ENCODE peak calls at places on chromosome 11, in seven cellular contexts. N, L, M, I, O, Y and Q are unnamed samples.

GRCh38 chr11:64858467-64859401 is 14.3 kb upstream of the CDC42BPG start:
- DNase-seq in N (no peak), L (no peak), M (no peak), I (no peak), O (peak), Y (peak), Q (no peak)

GRCh38 chr11:72634472-72635095 is 39.6 kb downstream of the PDE2A start:
- DNase-seq in N (no peak), L (no peak), M (no peak), I (no peak), O (peak), Y (no peak), Q (no peak)

GRCh38 chr11:66546966-66547661 is 411 bp downstream of the ACTN3 start:
- DNase-seq in N (peak), L (no peak), M (no peak), I (no peak), O (no peak), Y (no peak), Q (no peak)

GRCh38 chr11:127345819-127346459 is 345.4 kb upstream of the KIRREL3 start:
- DNase-seq in N (peak), L (no peak), M (peak), I (peak), O (peak), Y (no peak), Q (no peak)

GRCh38 chr11:111833524-111833923 is 37.9 kb downstream of the ALG9 start:
- DNase-seq in N (no peak), L (no peak), M (no peak), I (peak), O (no peak), Y (no peak), Q (no peak)

GRCh38 chr11:43987384-43988039 is 45.1 kb downstream of the C11orf96 start:
- DNase-seq in N (no peak), L (peak), M (peak), I (peak), O (peak), Y (no peak), Q (no peak)

GRCh38 chr11:118417801-118418200 is 16.4 kb downstream of the ATP5MG start:
- DNase-seq in N (no peak), L (no peak), M (no peak), I (no peak), O (no peak), Y (no peak), Q (no peak)

GRCh38 chr11:69259072-69259471 is 34.9 kb upstream of the MYEOV start:
- DNase-seq in N (no peak), L (no peak), M (no peak), I (no peak), O (no peak), Y (no peak), Q (no peak)

GRCh38 chr11:118610773-118611432 is 3.5 kb downstream of the PHLDB1 start:
- DNase-seq in N (no peak), L (peak), M (peak), I (peak), O (peak), Y (peak), Q (no peak)

GRCh38 chr11:69339041-69339733 is 45.2 kb downstream of the MYEOV start:
- DNase-seq in N (no peak), L (peak), M (no peak), I (no peak), O (no peak), Y (no peak), Q (no peak)

GRCh38 chr11:69243496-69244200 is 50.3 kb upstream of the MYEOV start:
- DNase-seq in N (no peak), L (no peak), M (no peak), I (no peak), O (peak), Y (no peak), Q (no peak)

GRCh38 chr11:45918331-45918941 is 759 bp upstream of the PEX16 start:
- DNase-seq in N (peak), L (peak), M (peak), I (peak), O (peak), Y (peak), Q (no peak)

GRCh38 chr11:75955443-75955842 is 140.4 kb downstream of the UVRAG start:
- DNase-seq in N (no peak), L (no peak), M (no peak), I (no peak), O (no peak), Y (no peak), Q (no peak)

GRCh38 chr11:60835472-60835871 is 6.4 kb upstream of the CCDC86 start:
- DNase-seq in N (no peak), L (no peak), M (peak), I (no peak), O (no peak), Y (no peak), Q (no peak)

GRCh38 chr11:109304159-109304558 is 117.8 kb upstream of the C11orf87 start:
- DNase-seq in N (no peak), L (no peak), M (peak), I (peak), O (no peak), Y (no peak), Q (no peak)

GRCh38 chr11:45273509-45273908 is 12.6 kb downstream of the SYT13 start:
- DNase-seq in N (no peak), L (no peak), M (no peak), I (no peak), O (no peak), Y (no peak), Q (no peak)

GRCh38 chr11:70104419-70104818 is 26.3 kb downstream of the ANO1 start:
- DNase-seq in N (no peak), L (no peak), M (no peak), I (peak), O (no peak), Y (no peak), Q (no peak)

GRCh38 chr11:68954970-68955958 is 25.5 kb downstream of the MRGPRD start:
- DNase-seq in N (no peak), L (peak), M (peak), I (no peak), O (peak), Y (no peak), Q (no peak)

GRCh38 chr11:10709299-10710086 is 15.9 kb upstream of the IRAG1 start:
- DNase-seq in N (no peak), L (no peak), M (peak), I (no peak), O (no peak), Y (no peak), Q (no peak)

GRCh38 chr11:44886765-44887164 is 63.9 kb downstream of the TP53I11 start:
- DNase-seq in N (no peak), L (no peak), M (peak), I (peak), O (no peak), Y (no peak), Q (no peak)

GRCh38 chr11:18522388-18522787 is 4.4 kb downstream of the TSG101 start:
- DNase-seq in N (no peak), L (no peak), M (no peak), I (peak), O (no peak), Y (no peak), Q (no peak)

GRCh38 chr11:70038034-70038834 is 39.9 kb upstream of the ANO1 start:
- DNase-seq in N (no peak), L (no peak), M (no peak), I (no peak), O (no peak), Y (no peak), Q (no peak)

GRCh38 chr11:67117667-67118058 is 1.4 kb upstream of the KDM2A start:
- DNase-seq in N (no peak), L (no peak), M (no peak), I (peak), O (peak), Y (peak), Q (no peak)

GRCh38 chr11:128908391-128909246 is 17.5 kb downstream of the KCNJ5 start:
- DNase-seq in N (no peak), L (peak), M (peak), I (peak), O (peak), Y (no peak), Q (no peak)

GRCh38 chr11:57458060-57458409 is 2.3 kb upstream of the RTN4RL2 start:
- DNase-seq in N (no peak), L (no peak), M (no peak), I (peak), O (peak), Y (no peak), Q (no peak)

GRCh38 chr11:68784653-68785052 is 33.3 kb upstream of the TESMIN start:
- DNase-seq in N (no peak), L (no peak), M (no peak), I (no peak), O (no peak), Y (no peak), Q (no peak)

GRCh38 chr11:48012051-48012391 is 31.7 kb downstream of the PTPRJ start:
- DNase-seq in N (no peak), L (no peak), M (no peak), I (no peak), O (no peak), Y (peak), Q (no peak)

GRCh38 chr11:48013269-48013901 is 33.0 kb downstream of the PTPRJ start:
- DNase-seq in N (no peak), L (peak), M (peak), I (peak), O (peak), Y (peak), Q (no peak)

GRCh38 chr11:48014917-48015316 is 34.6 kb downstream of the PTPRJ start:
- DNase-seq in N (no peak), L (no peak), M (no peak), I (no peak), O (no peak), Y (no peak), Q (no peak)

GRCh38 chr11:48007677-48008076 is 27.3 kb downstream of the PTPRJ start:
- DNase-seq in N (no peak), L (no peak), M (no peak), I (no peak), O (no peak), Y (no peak), Q (no peak)

DNA sequence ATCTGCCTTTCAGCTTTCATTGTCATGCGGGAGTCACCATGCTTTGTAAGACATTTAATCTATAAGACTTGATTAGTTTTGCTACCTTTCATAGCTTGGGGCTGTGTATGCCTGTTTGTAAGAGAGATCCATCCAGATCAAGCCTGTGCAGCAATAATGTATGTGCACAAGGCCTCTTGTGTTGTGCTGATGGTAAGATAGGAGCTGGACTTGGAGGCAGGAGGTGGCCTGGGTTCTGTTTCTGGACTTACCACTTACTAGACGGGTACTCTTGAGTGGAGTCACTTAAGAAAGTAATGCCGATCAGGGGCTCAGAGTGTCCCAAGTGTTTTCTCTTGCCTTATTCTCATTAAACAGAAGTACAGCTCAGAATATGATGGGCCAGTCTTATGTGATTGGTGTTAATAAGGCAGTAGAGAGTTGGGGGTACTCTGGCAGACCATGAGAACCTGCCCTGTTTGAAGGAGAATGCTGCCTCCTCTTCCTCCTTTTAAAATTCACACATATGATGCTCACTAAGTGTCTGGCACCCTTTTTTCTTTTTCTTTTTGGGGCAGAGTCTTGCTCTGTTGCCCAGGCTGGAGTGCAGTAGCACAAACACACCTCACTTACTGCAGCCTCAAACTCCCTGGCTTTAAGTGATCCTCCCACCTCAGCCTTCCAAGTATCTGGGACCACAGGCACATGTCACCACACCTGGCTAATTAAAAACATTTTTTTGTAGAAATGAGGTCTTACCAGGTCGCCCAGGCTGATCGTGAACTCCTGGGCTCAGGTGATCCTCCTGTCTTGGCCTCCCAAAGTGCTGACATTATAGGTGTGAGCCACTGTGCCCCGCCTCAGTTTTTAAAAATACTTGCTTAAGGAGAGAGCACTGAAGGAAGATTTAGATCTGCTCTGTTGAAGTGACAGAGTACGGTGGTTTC is 31.0 kb downstream of the PTPRJ start:
- DNase-seq in N (no peak), L (no peak), M (no peak), I (no peak), O (no peak), Y (no peak), Q (no peak)
- H3K27ac ChIP-seq in N (no peak), L (peak), M (no peak), I (no peak), O (no peak), Y (peak), Q (no peak)

GRCh38 chr11:99505831-99506230 is 485.1 kb downstream of the CNTN5 start:
- DNase-seq in N (no peak), L (no peak), M (no peak), I (no peak), O (no peak), Y (no peak), Q (no peak)
- H3K4me3 ChIP-seq in N (no peak), L (no peak), M (no peak), I (no peak), O (no peak), Y (no peak), Q (no peak)

GRCh38 chr11:408154-409007 is 6.4 kb downstream of the SIGIRR start:
- DNase-seq in N (no peak), L (no peak), M (no peak), I (no peak), O (no peak), Y (no peak), Q (no peak)
- H3K27ac ChIP-seq in N (no peak), L (peak), M (no peak), I (no peak), O (no peak), Y (peak), Q (no peak)

DNA sequence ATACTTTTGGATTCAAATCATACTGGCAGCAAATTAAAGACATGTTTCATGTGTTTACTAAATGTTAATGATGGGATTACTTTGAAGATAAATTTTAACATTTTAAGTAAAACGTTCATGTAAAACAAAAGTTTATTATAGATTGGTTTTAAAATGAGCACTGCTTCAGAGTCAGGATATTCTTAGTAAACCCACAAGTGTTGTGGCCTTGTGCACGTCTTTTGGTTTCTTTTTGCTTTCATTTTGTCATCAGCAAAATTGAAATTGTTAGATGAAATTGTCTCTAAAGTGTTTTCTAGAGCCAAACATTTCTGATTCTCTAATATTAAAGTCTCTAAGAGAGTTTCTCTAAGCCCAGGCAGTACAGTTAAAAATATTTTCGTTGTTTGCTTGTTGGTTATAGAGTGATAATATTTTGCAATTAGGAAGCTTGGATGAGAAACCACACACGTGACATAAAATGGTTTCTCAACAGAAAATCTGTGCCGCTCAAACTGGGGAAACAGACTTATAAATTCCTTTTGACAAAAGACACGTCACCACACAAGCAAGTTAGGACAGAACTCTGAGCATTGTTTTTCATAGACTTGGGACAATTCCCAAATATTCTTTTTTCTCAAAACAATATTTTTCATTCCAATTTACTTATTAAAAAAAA is 164.4 kb downstream of the TEAD1 start:
- DNase-seq in N (no peak), L (no peak), M (no peak), I (peak), O (no peak), Y (no peak), Q (no peak)
- H3K4me3 ChIP-seq in N (no peak), L (no peak), M (no peak), I (peak), O (no peak), Y (no peak), Q (no peak)

GRCh38 chr11:11949482-11949881 is 58.9 kb downstream of the DKK3 start:
- DNase-seq in N (no peak), L (no peak), M (peak), I (no peak), O (no peak), Y (no peak), Q (no peak)
- H3K27ac ChIP-seq in N (no peak), L (no peak), M (no peak), I (no peak), O (peak), Y (no peak), Q (no peak)

DNA sequence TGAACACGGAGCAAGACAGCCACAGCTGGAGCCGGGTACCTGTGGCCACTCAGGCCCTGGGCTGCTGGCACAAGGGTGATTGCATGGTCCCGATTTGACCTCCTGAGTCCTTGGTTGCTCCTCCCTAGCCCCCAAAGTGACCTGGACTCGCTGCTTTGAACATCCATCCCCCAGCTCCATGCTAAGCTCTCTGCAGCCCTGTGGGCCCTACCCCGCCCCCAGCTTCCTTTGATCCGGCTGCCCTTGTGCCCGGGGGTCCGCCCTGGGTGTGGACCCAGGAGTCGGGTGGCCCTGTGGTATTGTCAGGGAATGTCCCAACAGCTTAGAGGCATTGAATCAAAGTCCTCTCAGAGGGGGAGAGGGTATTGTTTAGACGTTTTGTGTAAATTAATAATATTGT is 20.5 kb downstream of the GRIK4 start:
- DNase-seq in N (no peak), L (no peak), M (no peak), I (no peak), O (no peak), Y (no peak), Q (no peak)
- H3K4me3 ChIP-seq in N (no peak), L (no peak), M (no peak), I (peak), O (no peak), Y (no peak), Q (no peak)

GRCh38 chr11:36034572-36035331 is 90.9 kb downstream of the LDLRAD3 start:
- DNase-seq in N (no peak), L (no peak), M (peak), I (peak), O (no peak), Y (no peak), Q (no peak)
- H3K27ac ChIP-seq in N (no peak), L (no peak), M (no peak), I (no peak), O (no peak), Y (no peak), Q (no peak)

DNA sequence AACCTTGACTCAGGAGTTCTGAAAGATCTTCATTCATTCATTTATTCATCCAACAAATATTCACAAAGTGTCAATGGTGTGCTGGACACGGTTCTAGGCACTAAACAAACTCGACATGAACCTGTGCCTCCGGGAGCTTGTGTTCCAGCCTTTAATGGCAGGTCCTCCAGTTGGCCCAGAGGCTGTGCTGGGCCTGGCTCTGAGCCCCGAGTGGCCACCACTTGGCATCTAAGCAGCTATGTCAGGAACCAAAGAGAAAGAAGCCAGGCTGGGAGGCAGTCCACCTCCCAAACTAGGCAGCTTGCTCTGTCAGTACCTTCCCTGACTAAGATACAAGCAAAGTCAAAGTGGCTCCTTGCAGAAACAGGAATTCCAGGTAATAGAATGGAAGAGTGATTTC is 233.6 kb downstream of the BUD13 start:
- DNase-seq in N (no peak), L (no peak), M (no peak), I (no peak), O (no peak), Y (no peak), Q (no peak)
- H3K4me3 ChIP-seq in N (no peak), L (no peak), M (no peak), I (no peak), O (no peak), Y (no peak), Q (no peak)